ENCODE peak calls at places on chromosome 4, in five cellular contexts. I, M, K, C and E are unnamed samples.

GRCh38 chr4:108107729-108108382 is 60.9 kb downstream of the LEF1 start:
- DNase-seq in K (no peak), C (no peak), M (no peak), I (peak; percentile 17), E (no peak)

GRCh38 chr4:123995939-123996338 is 599.3 kb downstream of the SPRY1 start:
- DNase-seq in K (no peak), M (peak; percentile 88), I (no peak), C (no peak), E (no peak)

GRCh38 chr4:161256172-161256571 is 907.6 kb downstream of the FSTL5 start:
- DNase-seq in K (no peak), M (no peak), I (no peak), C (no peak), E (no peak)

GRCh38 chr4:151415978-151416377 is 7.0 kb downstream of the FHIP1A start:
- DNase-seq in C (no peak), M (peak; percentile 50), I (no peak), K (no peak), E (no peak)

GRCh38 chr4:5785806-5786680 is 75.0 kb downstream of the EVC start:
- DNase-seq in M (peak; percentile 92), C (no peak), K (no peak), I (no peak), E (peak; percentile 12)

GRCh38 chr4:2991243-2991642 is 27.9 kb downstream of the GRK4 start:
- DNase-seq in I (no peak), C (no peak), K (no peak), M (no peak), E (no peak)

GRCh38 chr4:11404431-11404830 is 24.3 kb downstream of the HS3ST1 start:
- DNase-seq in M (no peak), C (no peak), K (no peak), I (no peak), E (no peak)

GRCh38 chr4:54942735-54943134 is 182.7 kb downstream of the KDR start:
- DNase-seq in K (no peak), C (no peak), M (no peak), I (no peak), E (no peak)

GRCh38 chr4:153488006-153488718 is 22.0 kb downstream of the TMEM131L start:
- DNase-seq in K (peak; percentile 48), C (no peak), I (no peak), M (peak; percentile 53), E (no peak)

GRCh38 chr4:74623041-74623440 is 171.3 kb downstream of the BTC start:
- DNase-seq in K (no peak), M (peak; percentile 24), I (peak; percentile 57), C (peak; percentile 66), E (peak; percentile 88)

GRCh38 chr4:48954314-48954713 is 31.8 kb upstream of the CWH43 start:
- DNase-seq in I (no peak), K (no peak), C (no peak), M (peak; percentile 34), E (no peak)

GRCh38 chr4:17494833-17495232 is 17.1 kb downstream of the QDPR start:
- DNase-seq in K (no peak), M (no peak), C (no peak), I (no peak), E (no peak)

GRCh38 chr4:156998500-156999174 is 27.0 kb upstream of the PDGFC start:
- DNase-seq in I (no peak), M (no peak), K (no peak), C (no peak), E (no peak)

GRCh38 chr4:167868163-167868562 is 224.2 kb upstream of the ANXA10 start:
- DNase-seq in I (no peak), K (no peak), C (no peak), M (peak; percentile 34), E (no peak)
- TF ChIP-seq MAFK in I (no peak), K (no peak), C (no peak), M (no peak), E (no peak)

GRCh38 chr4:26916195-26916594 is 55.6 kb downstream of the STIM2 start:
- DNase-seq in M (peak; percentile 40), I (no peak), K (no peak), C (no peak), E (no peak)
- TF ChIP-seq USF2 in M (no peak), I (no peak), K (no peak), C (no peak), E (no peak)

DNA sequence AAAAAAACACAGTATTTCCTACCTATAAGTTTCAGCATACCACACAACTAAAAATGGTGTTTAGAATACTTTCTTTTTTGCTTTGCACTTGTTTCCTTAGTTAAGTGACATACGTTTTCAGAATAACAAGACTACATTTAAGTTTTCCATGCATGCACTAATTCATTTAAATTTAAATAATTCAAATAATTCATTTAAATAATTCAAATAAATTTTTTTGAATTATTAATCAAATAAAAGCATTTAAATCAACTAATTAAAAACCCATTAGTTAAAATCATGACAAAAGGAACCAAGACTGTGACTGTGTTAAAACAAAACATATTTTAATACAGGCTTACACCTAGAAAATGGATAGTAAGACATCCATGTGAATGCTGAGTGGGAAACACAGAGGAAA is 12.8 kb downstream of the ANXA5 start:
- DNase-seq in M (no peak), I (no peak), C (no peak), K (no peak), E (no peak)
- TF ChIP-seq MAFK in M (no peak), I (no peak), C (no peak), K (no peak), E (no peak)

GRCh38 chr4:169342906-169343560 is 72.3 kb upstream of the SH3RF1 start:
- DNase-seq in C (no peak), M (peak; percentile 41), I (no peak), K (no peak), E (no peak)
- TF ChIP-seq USF2 in C (no peak), M (no peak), I (no peak), K (no peak), E (no peak)

GRCh38 chr4:8664031-8664805 is 71.7 kb downstream of the CPZ start:
- DNase-seq in K (no peak), M (no peak), I (no peak), C (no peak), E (no peak)
- TF ChIP-seq MAFK in K (no peak), M (no peak), I (no peak), C (no peak), E (no peak)

DNA sequence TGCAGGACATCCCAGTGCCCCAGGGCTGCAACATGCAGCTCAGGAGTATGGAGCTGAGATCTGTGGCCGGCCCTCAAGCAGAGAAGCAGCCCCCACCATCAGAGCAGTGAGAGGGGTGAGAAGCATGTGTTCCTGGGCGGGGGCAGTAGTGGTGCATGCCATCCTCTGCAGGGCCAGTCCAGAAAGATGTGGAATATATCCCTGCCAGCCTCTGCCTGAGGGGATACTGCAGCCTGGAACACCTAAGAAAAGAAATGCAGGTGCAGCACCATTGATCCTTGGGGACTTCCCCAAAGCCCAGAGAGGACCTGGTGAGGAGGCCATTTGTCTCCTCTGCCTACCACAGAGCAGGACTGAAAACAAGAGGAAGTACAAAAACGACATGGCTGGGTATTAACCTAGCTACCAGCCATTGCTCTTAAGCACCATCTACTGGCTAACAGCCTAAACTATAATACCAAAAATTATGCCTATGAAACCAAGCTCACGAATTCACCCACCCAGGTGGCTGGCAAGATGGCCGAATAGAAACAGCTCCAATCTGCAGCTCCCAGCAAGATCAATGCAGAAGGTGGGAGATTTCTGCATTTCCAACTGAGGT is 158.8 kb downstream of the ADGRA3 start:
- DNase-seq in I (no peak), M (peak; percentile 32), K (no peak), C (no peak), E (peak; percentile 13)
- TF ChIP-seq USF2 in I (no peak), M (no peak), K (no peak), C (no peak), E (no peak)

DNA sequence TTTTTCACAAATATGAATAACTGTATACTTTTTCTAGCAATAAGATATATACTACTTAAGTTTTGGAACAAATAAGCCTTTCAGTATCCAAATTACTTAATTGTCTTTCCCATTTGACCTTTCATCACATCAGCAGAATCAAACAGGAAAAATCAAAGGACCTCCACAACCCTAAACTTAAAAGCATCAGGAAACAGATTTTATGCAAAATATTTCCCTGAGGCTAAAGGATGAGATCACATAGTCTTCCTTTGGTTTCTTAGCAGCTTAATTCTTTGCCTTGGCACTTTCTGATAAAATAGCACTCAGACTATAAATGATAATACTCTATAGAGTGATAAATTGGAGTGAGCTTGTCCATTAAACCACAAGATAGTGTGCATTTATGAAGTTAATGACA is 15.9 kb upstream of the NDST3 start:
- DNase-seq in K (no peak), I (no peak), C (no peak), M (no peak), E (no peak)
- TF ChIP-seq MAFK in K (no peak), I (no peak), C (no peak), M (no peak), E (no peak)